ENCODE peak calls at places on chromosomes 3 and 15, in ten cellular contexts. E is psoas muscle; V is IMR-90; X is mesenchymal stem cell; Z is OCI-LY7; N is CD8-positive, alpha-beta memory T cell; K is tibial nerve; R is body of pancreas; D is endothelial cell of umbilical vein; M is effector memory CD4-positive, alpha-beta T cell. U is an unnamed sample.
A peak's percentile ranks its signal among the peaks of the same experiment; 100 is the strongest.

GRCh38 chr3:38027466-38028465 is 1.7 kb downstream of the PLCD1 start:
- DNase-seq in E (no peak), V (no peak), X (peak; percentile 16), Z (no peak), N (no peak), K (no peak), R (no peak), D (no peak), M (no peak), U (no peak)

GRCh38 chr3:115975353-115975752 is 352.0 kb downstream of the GAP43 start:
- DNase-seq in E (no peak), V (peak; percentile 91), X (peak; percentile 88), Z (no peak), N (no peak), K (no peak), R (no peak), D (no peak), M (no peak), U (no peak)

GRCh38 chr15:63506537-63507035 is 2.2 kb downstream of the USP3 start:
- DNase-seq in E (no peak), V (no peak), X (peak; percentile 44), Z (peak; percentile 36), N (no peak), K (no peak), R (no peak), D (peak; percentile 42), M (no peak), U (no peak)

GRCh38 chr3:175432338-175433025 is 573.3 kb downstream of the NAALADL2 start:
- DNase-seq in E (no peak), V (peak; percentile 56), X (peak; percentile 35), Z (no peak), N (no peak), K (no peak), R (no peak), D (peak; percentile 91), M (no peak), U (no peak)

GRCh38 chr15:43505723-43506122 is 11.7 kb upstream of the MAP1A start:
- DNase-seq in E (no peak), V (peak; percentile 92), X (peak; percentile 53), Z (no peak), N (no peak), K (no peak), R (no peak), D (no peak), M (no peak), U (no peak)

GRCh38 chr3:70963412-70963811 is 620.1 kb downstream of the FOXP1 start:
- DNase-seq in E (no peak), V (no peak), X (no peak), Z (no peak), N (no peak), K (no peak), R (no peak), D (no peak), M (no peak), U (no peak)

GRCh38 chr3:9552252-9552999 is 1.2 kb downstream of the LHFPL4 start:
- DNase-seq in E (peak; percentile 20), V (peak; percentile 41), X (peak; percentile 53), Z (no peak), N (no peak), K (no peak), R (peak; percentile 62), D (peak; percentile 45), M (no peak), U (peak; percentile 62)

GRCh38 chr3:171838218-171838720 is 4.9 kb upstream of the TMEM212 start:
- DNase-seq in E (peak; percentile 34), V (peak; percentile 78), X (peak; percentile 88), Z (no peak), N (no peak), K (peak; percentile 71), R (peak; percentile 18), D (peak; percentile 94), M (no peak), U (peak; percentile 65)

GRCh38 chr15:88697276-88697675 is 58.5 kb downstream of the ISG20 start:
- DNase-seq in E (no peak), V (no peak), X (no peak), Z (no peak), N (no peak), K (no peak), R (no peak), D (no peak), M (no peak), U (peak; percentile 24)

GRCh38 chr15:88699861-88700260 is 61.0 kb downstream of the ISG20 start:
- DNase-seq in E (no peak), V (no peak), X (no peak), Z (no peak), N (no peak), K (no peak), R (no peak), D (no peak), M (no peak), U (no peak)

GRCh38 chr15:88693191-88693590 is 54.4 kb downstream of the ISG20 start:
- DNase-seq in E (no peak), V (no peak), X (no peak), Z (no peak), N (no peak), K (no peak), R (no peak), D (no peak), M (no peak), U (no peak)

GRCh38 chr15:88695046-88695445 is 56.2 kb downstream of the ISG20 start:
- DNase-seq in E (no peak), V (no peak), X (no peak), Z (no peak), N (no peak), K (no peak), R (no peak), D (no peak), M (no peak), U (no peak)

GRCh38 chr15:88695595-88696186 is 56.9 kb downstream of the ISG20 start:
- DNase-seq in E (no peak), V (no peak), X (no peak), Z (no peak), N (no peak), K (no peak), R (no peak), D (no peak), M (no peak), U (no peak)
- H3K4me1 ChIP-seq in E (no peaks in the 10 kb centered on the region), V (no peaks in the 10 kb centered on the region), X (no peaks in the 10 kb centered on the region), Z (no peaks in the 10 kb centered on the region), N (no peaks in the 10 kb centered on the region), K (no peaks in the 10 kb centered on the region), R (no peaks in the 10 kb centered on the region), D (no peaks in the 10 kb centered on the region), M (no peaks in the 10 kb centered on the region), U (no peaks in the 10 kb centered on the region)

GRCh38 chr3:132342615-132343014 is 25.4 kb downstream of the ACP3 start:
- DNase-seq in E (no peak), V (no peak), X (no peak), Z (no peak), N (no peak), K (no peak), R (no peak), D (no peak), M (no peak), U (no peak)

GRCh38 chr3:132342183-132342582 is 25.0 kb downstream of the ACP3 start:
- DNase-seq in E (no peak), V (no peak), X (no peak), Z (no peak), N (no peak), K (no peak), R (no peak), D (no peak), M (no peak), U (no peak)

GRCh38 chr3:132343018-132343612 is 25.9 kb downstream of the ACP3 start:
- DNase-seq in E (no peak), V (peak; percentile 66), X (peak; percentile 72), Z (peak; percentile 77), N (no peak), K (peak; percentile 79), R (peak; percentile 62), D (peak; percentile 56), M (no peak), U (peak; percentile 68)

GRCh38 chr3:132347095-132347494 is 29.9 kb downstream of the ACP3 start:
- DNase-seq in E (no peak), V (no peak), X (no peak), Z (no peak), N (no peak), K (no peak), R (peak; percentile 34), D (peak; percentile 79), M (no peak), U (peak; percentile 28)

DNA sequence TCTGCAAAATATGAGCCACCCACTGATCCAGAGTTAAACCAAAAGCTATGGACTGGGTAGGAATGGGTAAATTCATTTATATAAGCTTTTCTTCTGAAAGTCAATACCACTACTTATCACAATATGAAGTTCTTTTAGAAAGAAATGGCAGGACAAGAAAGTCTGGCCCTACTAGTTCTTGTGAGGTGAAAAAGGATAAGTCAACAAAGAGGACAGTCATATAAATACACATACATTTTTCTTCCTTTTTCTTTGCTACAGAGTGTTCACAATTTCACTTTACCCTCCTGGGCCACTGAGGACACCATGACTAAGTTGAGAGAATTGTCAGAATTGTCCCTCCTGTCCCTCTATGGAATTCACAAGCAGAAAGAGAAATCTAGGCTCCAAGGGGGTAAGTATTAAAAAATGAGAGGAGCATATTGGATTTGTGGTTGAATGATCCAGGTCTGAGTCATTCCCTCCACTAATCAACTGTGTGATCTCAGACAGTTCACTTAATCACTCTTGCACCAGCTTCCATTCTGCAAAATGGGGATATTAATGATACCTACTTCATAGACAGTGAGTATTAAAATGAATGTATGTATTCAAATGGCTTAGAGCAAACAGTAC is 27.6 kb downstream of the ACP3 start:
- DNase-seq in E (no peak), V (peak; percentile 36), X (peak; percentile 18), Z (no peak), N (no peak), K (no peak), R (no peak), D (no peak), M (no peak), U (no peak)
- H3K4me1 ChIP-seq in E (peaks cover 8% of the 10 kb centered on the region), V (no peaks in the 10 kb centered on the region), X (no peaks in the 10 kb centered on the region), Z (no peaks in the 10 kb centered on the region), N (no peaks in the 10 kb centered on the region), K (no peaks in the 10 kb centered on the region), R (peaks cover 20% of the 10 kb centered on the region), D (no peaks in the 10 kb centered on the region), M (no peaks in the 10 kb centered on the region), U (peaks cover 4% of the 10 kb centered on the region)

DNA sequence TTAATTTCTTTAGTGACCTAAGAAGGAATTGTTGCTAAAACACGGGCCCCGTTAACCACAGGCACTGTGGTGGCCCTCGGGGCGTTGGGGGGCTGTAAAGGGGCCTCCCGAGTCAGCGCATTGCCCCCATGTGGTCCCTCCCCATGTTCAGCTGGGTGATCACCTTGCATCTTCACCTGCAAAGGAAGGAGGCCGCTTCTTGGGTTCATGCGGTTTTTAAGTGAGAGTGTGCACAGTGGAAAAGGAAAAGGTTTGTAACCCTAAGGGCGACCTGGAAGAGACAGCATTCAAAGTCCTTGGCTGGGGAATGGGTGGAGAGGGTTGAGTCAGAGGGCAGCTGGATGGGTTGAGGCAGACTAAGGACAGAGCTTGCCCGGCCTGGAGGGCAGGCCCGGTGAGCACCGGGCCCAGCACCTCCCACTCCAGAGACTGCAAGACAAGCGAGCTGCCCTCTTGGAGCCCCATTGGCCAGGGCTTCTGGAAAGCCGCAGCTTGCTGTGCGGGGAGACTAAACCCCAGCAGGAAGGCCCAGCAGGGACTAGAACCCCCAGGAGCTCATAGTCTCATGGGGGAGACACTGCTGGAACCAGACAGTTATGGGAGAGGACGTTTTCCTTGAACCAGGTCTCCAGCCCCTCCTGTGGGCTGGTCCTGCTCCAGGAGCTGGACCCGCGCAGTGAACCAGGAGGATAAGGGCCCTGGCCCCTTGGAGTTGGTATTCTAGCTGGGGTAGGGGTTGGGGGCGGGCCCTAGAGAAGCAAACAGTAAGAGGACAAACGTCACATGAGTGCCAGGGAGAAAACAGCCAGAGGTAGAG is 59.2 kb downstream of the RGMA start:
- DNase-seq in E (peak; percentile 54), V (peak; percentile 31), X (peak; percentile 44), Z (no peak), N (no peak), K (no peak), R (no peak), D (peak; percentile 28), M (no peak), U (peak; percentile 80)
- H3K4me1 ChIP-seq in E (peaks cover 57% of the 10 kb centered on the region), V (peaks cover 22% of the 10 kb centered on the region), X (peaks cover 22% of the 10 kb centered on the region), Z (no peaks in the 10 kb centered on the region), N (peaks cover 15% of the 10 kb centered on the region), K (peaks cover 55% of the 10 kb centered on the region), R (peaks cover 34% of the 10 kb centered on the region), D (peaks cover 23% of the 10 kb centered on the region), M (peaks cover 5% of the 10 kb centered on the region), U (peaks cover 40% of the 10 kb centered on the region)

DNA sequence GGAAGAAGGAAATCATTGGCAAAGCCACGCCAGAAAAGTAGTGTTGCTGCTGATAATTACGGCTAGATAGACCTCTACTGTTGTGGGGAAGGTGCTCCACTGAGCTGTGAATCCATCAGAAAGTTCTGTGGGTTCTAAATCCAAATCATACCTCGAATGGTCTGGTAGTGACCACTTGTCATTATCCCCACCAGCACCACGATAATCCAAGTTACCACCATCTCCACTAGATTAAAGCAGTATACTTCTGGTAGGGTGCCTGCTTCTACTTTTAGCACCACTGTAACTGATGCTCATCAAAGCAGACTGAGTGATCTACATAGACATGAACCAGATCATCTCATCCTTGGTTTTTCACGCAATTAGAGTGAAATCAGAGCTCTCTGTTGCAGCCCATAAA is 185.5 kb downstream of the FMN1 start:
- DNase-seq in E (no peak), V (no peak), X (no peak), Z (no peak), N (no peak), K (no peak), R (no peak), D (no peak), M (no peak), U (no peak)
- H3K4me1 ChIP-seq in E (no peaks in the 10 kb centered on the region), V (peaks cover 8% of the 10 kb centered on the region), X (no peaks in the 10 kb centered on the region), Z (peaks cover 9% of the 10 kb centered on the region), N (no peaks in the 10 kb centered on the region), K (peaks cover 12% of the 10 kb centered on the region), R (no peaks in the 10 kb centered on the region), D (peaks cover 8% of the 10 kb centered on the region), M (no peaks in the 10 kb centered on the region), U (no peaks in the 10 kb centered on the region)

U was measured in adrenal gland.